ENCODE peak calls at places on chromosome 22, in ten cellular contexts. G is activated effector memory CD4-positive, alpha-beta T cell treated with Interleukin-2 at 50 U/mL for 16 hours; V is NCI-H510A treated with DMSO at 0.1 percent for 48 hours; A is tibial nerve; T is AG04450; R is heart left ventricle; P is adipocyte; K is pancreas; S is cardiac muscle cell; U is AG04449. H is an unnamed sample.

GRCh38 chr22:17007257-17007656 is 765 bp downstream of the GAB4 start:
- DNase-seq in G (no peak), V (no peak), A (no peak), T (no peak), R (no peak), P (no peak), K (no peak), S (no peak), U (no peak), H (no peak)

GRCh38 chr22:41880653-41881052 is 34.2 kb downstream of the SHISA8 start:
- DNase-seq in G (no peak), V (no peak), A (no peak), T (no peak), R (no peak), P (no peak), K (no peak), S (no peak), U (no peak), H (no peak)

GRCh38 chr22:45579306-45579705 is 76.6 kb downstream of the FBLN1 start:
- DNase-seq in G (no peak), V (no peak), A (no peak), T (no peak), R (no peak), P (no peak), K (no peak), S (no peak), U (no peak), H (no peak)

GRCh38 chr22:17949926-17950473 is 74.4 kb downstream of the MICAL3 start:
- DNase-seq in G (no peak), V (no peak), A (no peak), T (no peak), R (no peak), P (no peak), K (no peak), S (no peak), U (no peak), H (no peak)

GRCh38 chr22:30628491-30628890 is 7.1 kb upstream of the SLC35E4 start:
- DNase-seq in G (no peak), V (no peak), A (no peak), T (no peak), R (peak; percentile 32), P (no peak), K (no peak), S (no peak), U (no peak), H (no peak)

GRCh38 chr22:26416670-26417270 is 12.3 kb upstream of the ASPHD2 start:
- DNase-seq in G (no peak), V (no peak), A (no peak), T (peak; percentile 39), R (no peak), P (peak; percentile 64), K (no peak), S (peak; percentile 75), U (peak; percentile 34), H (no peak)

GRCh38 chr22:37222440-37222971 is 10.2 kb upstream of the SSTR3 start:
- DNase-seq in G (no peak), V (no peak), A (no peak), T (no peak), R (no peak), P (no peak), K (no peak), S (no peak), U (no peak), H (no peak)

GRCh38 chr22:32985899-32986772 is 72.0 kb downstream of the SYN3 start:
- DNase-seq in G (no peak), V (peak; percentile 26), A (peak; percentile 54), T (peak; percentile 44), R (peak; percentile 79), P (peak; percentile 91), K (peak; percentile 50), S (peak; percentile 89), U (peak; percentile 21), H (no peak)

GRCh38 chr22:37486224-37486845 is at the start of gene MFNG:
- DNase-seq in G (peak; percentile 67), V (peak; percentile 28), A (peak; percentile 36), T (no peak), R (peak; percentile 75), P (peak; percentile 62), K (peak; percentile 69), S (peak; percentile 25), U (no peak), H (no peak)

GRCh38 chr22:20297414-20298109 is 22.3 kb downstream of the DGCR6L start:
- DNase-seq in G (no peak), V (no peak), A (no peak), T (no peak), R (no peak), P (no peak), K (no peak), S (no peak), U (no peak), H (no peak)

GRCh38 chr22:22397875-22398524 is 110.5 kb downstream of the ZNF280B start:
- DNase-seq in G (no peak), V (no peak), A (no peak), T (no peak), R (no peak), P (no peak), K (no peak), S (no peak), U (no peak), H (no peak)

GRCh38 chr22:36738416-36739020 is 35.0 kb upstream of the CACNG2 start:
- DNase-seq in G (no peak), V (no peak), A (no peak), T (no peak), R (no peak), P (no peak), K (peak; percentile 5), S (no peak), U (no peak), H (no peak)

GRCh38 chr22:24503137-24503850 is 8.2 kb downstream of the UPB1 start:
- DNase-seq in G (peak; percentile 36), V (peak; percentile 16), A (no peak), T (no peak), R (peak; percentile 64), P (peak; percentile 71), K (peak; percentile 48), S (peak; percentile 71), U (no peak), H (no peak)

GRCh38 chr22:43167001-43167589 is 15.7 kb downstream of the TSPO start:
- DNase-seq in G (no peak), V (no peak), A (no peak), T (no peak), R (no peak), P (no peak), K (no peak), S (no peak), U (no peak), H (no peak)

GRCh38 chr22:36934940-36935610 is 21.6 kb downstream of the CSF2RB start:
- DNase-seq in G (no peak), V (no peak), A (no peak), T (no peak), R (no peak), P (no peak), K (no peak), S (no peak), U (no peak), H (no peak)

GRCh38 chr22:50518628-50519027 is 6.8 kb downstream of the SCO2 start:
- DNase-seq in G (no peak), V (no peak), A (no peak), T (no peak), R (peak; percentile 11), P (no peak), K (no peak), S (no peak), U (no peak), H (no peak)

GRCh38 chr22:42646569-42647525 is 2.3 kb downstream of the CYB5R3 start:
- DNase-seq in G (no peak), V (no peak), A (no peak), T (no peak), R (peak; percentile 83), P (no peak), K (peak; percentile 77), S (peak; percentile 68), U (no peak), H (no peak)

GRCh38 chr22:20013382-20013871 is 3.2 kb downstream of the ARVCF start:
- DNase-seq in G (no peak), V (no peak), A (peak; percentile 37), T (no peak), R (peak; percentile 70), P (peak; percentile 77), K (no peak), S (peak; percentile 73), U (no peak), H (no peak)

GRCh38 chr22:37639771-37640590 is 512 bp downstream of the SH3BP1 start:
- DNase-seq in G (no peak), V (no peak), A (no peak), T (no peak), R (no peak), P (peak; percentile 39), K (no peak), S (no peak), U (no peak), H (no peak)

GRCh38 chr22:24183321-24184031 is 2.2 kb downstream of the SUSD2 start:
- DNase-seq in G (no peak), V (no peak), A (no peak), T (no peak), R (no peak), P (no peak), K (no peak), S (no peak), U (no peak), H (no peak)

GRCh38 chr22:38490915-38491314 is 15.2 kb downstream of the DDX17 start:
- DNase-seq in G (no peak), V (no peak), A (peak; percentile 61), T (peak; percentile 54), R (peak; percentile 82), P (peak; percentile 49), K (peak; percentile 81), S (peak; percentile 70), U (no peak), H (no peak)

GRCh38 chr22:25987948-25988347 is 181.3 kb upstream of the SEZ6L start:
- DNase-seq in G (no peak), V (no peak), A (no peak), T (no peak), R (no peak), P (no peak), K (no peak), S (no peak), U (no peak), H (no peak)

GRCh38 chr22:45475063-45475747 is 27.5 kb upstream of the FBLN1 start:
- DNase-seq in G (no peak), V (no peak), A (no peak), T (no peak), R (no peak), P (no peak), K (no peak), S (no peak), U (no peak), H (no peak)

GRCh38 chr22:20982563-20982882 is 426 bp downstream of the LZTR1 start:
- DNase-seq in G (no peak), V (no peak), A (no peak), T (no peak), R (no peak), P (no peak), K (no peak), S (no peak), U (no peak), H (no peak)

GRCh38 chr22:23180301-23180892 is at the start of gene BCR:
- DNase-seq in G (peak; percentile 47), V (no peak), A (peak; percentile 58), T (no peak), R (peak; percentile 81), P (peak; percentile 89), K (peak; percentile 73), S (peak; percentile 78), U (no peak), H (no peak)

GRCh38 chr22:23402275-23403151 is 177.6 kb downstream of the IGLL1 start:
- DNase-seq in G (peak; percentile 7), V (peak; percentile 66), A (no peak), T (no peak), R (no peak), P (no peak), K (peak; percentile 74), S (peak; percentile 75), U (no peak), H (peak; percentile 27)

GRCh38 chr22:49199224-49199623 is 628.4 kb downstream of the BRD1 start:
- DNase-seq in G (no peak), V (no peak), A (no peak), T (no peak), R (no peak), P (no peak), K (peak; percentile 1), S (no peak), U (no peak), H (no peak)

GRCh38 chr22:44678980-44679647 is 22.9 kb upstream of the PRR5 start:
- DNase-seq in G (no peak), V (no peak), A (no peak), T (no peak), R (no peak), P (no peak), K (no peak), S (no peak), U (no peak), H (no peak)

H was measured in retinal pigment epithelial cell.